ENCODE peak calls at places on chromosomes 16 and 17, in four cellular contexts. A is SJSA1, E is NT2/D1, D is aorta. R is an unnamed sample. For H3K4me1, the result is how much of the 10 kb centered on the place peaks cover.

GRCh38 chr16:87297918-87298631 is 19.1 kb downstream of the C16orf95 start:
- DNase-seq in A (peak), D (no peak), E (no peak), R (peak)

GRCh38 chr16:69508033-69508432 is 57.7 kb upstream of the NFAT5 start:
- DNase-seq in D (no peak), A (no peak), E (no peak), R (no peak)

GRCh38 chr17:49259663-49260010 is 29.1 kb upstream of the PHOSPHO1 start:
- DNase-seq in D (no peak), E (no peak), A (no peak), R (no peak)

GRCh38 chr17:64115043-64115698 is 14.8 kb downstream of the ERN1 start:
- DNase-seq in A (no peak), E (no peak), D (peak), R (peak)

GRCh38 chr17:69874220-69874670 is 200.8 kb upstream of the KCNJ16 start:
- DNase-seq in A (peak), D (no peak), E (no peak), R (no peak)

GRCh38 chr16:15607700-15608396 is 35.1 kb downstream of the MARF1 start:
- DNase-seq in E (no peak), D (peak), A (peak), R (no peak)

GRCh38 chr17:8176197-8176940 is at the start of gene TMEM107:
- DNase-seq in D (peak), A (peak), E (no peak), R (peak)

GRCh38 chr16:81478876-81479496 is 34.4 kb downstream of the CMIP start:
- DNase-seq in A (no peak), E (no peak), D (peak), R (peak)

GRCh38 chr16:13441675-13442074 is 478.3 kb upstream of the ERCC4 start:
- DNase-seq in E (peak), A (no peak), D (no peak), R (no peak)

GRCh38 chr16:75176926-75177325 is 28.6 kb downstream of the ZFP1 start:
- DNase-seq in A (no peak), D (no peak), E (no peak), R (no peak)

GRCh38 chr16:87842209-87842869 is 27.0 kb downstream of the SLC7A5 start:
- DNase-seq in A (no peak), D (no peak), E (no peak), R (peak)

GRCh38 chr16:4217246-4218131 is 24.4 kb downstream of the SRL start:
- DNase-seq in A (no peak), D (no peak), E (no peak), R (no peak)

GRCh38 chr16:84314814-84315213 is 20.1 kb downstream of the WFDC1 start:
- DNase-seq in E (no peak), A (no peak), D (no peak), R (no peak)

GRCh38 chr16:22677024-22677830 is 136.7 kb upstream of the HS3ST2 start:
- DNase-seq in A (no peak), E (no peak), D (no peak), R (no peak)

GRCh38 chr17:39709998-39710964 is 10.4 kb downstream of the ERBB2 start:
- DNase-seq in E (no peak), D (no peak), A (no peak), R (no peak)

GRCh38 chr17:8608001-8608400 is 22.5 kb downstream of the MYH10 start:
- DNase-seq in A (peak), E (no peak), D (no peak), R (no peak)

GRCh38 chr16:18804540-18804939 is 3.2 kb upstream of the ARL6IP1 start:
- DNase-seq in D (no peak), E (no peak), A (no peak), R (no peak)

GRCh38 chr17:74089869-74090464 is 113.5 kb upstream of the RPL38 start:
- DNase-seq in E (peak), A (peak), D (peak), R (peak)

GRCh38 chr16:3774156-3774767 is 56.9 kb upstream of the TRAP1 start:
- DNase-seq in D (no peak), A (no peak), E (no peak), R (no peak)

GRCh38 chr17:28938552-28938951 is 12.8 kb downstream of the PHF12 start:
- DNase-seq in A (no peak), D (no peak), E (no peak), R (no peak)
- H3K4me1 ChIP-seq in A (under half), D (under half), E (under half), R (under half)

GRCh38 chr16:30398660-30399434 is 3.6 kb downstream of the ZNF48 start:
- DNase-seq in E (no peak), A (no peak), D (no peak), R (no peak)
- H3K4me1 ChIP-seq in E (under half), A (under half), D (under half), R (under half)

GRCh38 chr16:648071-648785 is 937 bp upstream of the WDR90 start:
- DNase-seq in D (no peak), E (no peak), A (peak), R (peak)
- H3K4me1 ChIP-seq in D (under half), E (under half), A (under half), R (under half)

GRCh38 chr17:79843475-79843916 is 4.3 kb upstream of the CBX4 start:
- DNase-seq in E (no peak), A (no peak), D (peak), R (peak)

GRCh38 chr17:79842136-79842655 is 3.0 kb upstream of the CBX4 start:
- DNase-seq in D (no peak), A (no peak), E (no peak), R (no peak)

GRCh38 chr17:79843917-79844815 is 4.9 kb upstream of the CBX4 start:
- DNase-seq in D (peak), E (no peak), A (peak), R (peak)

GRCh38 chr17:79841369-79842135 is 2.3 kb upstream of the CBX4 start:
- DNase-seq in E (no peak), D (no peak), A (no peak), R (no peak)

GRCh38 chr17:79842656-79843474 is 3.6 kb upstream of the CBX4 start:
- DNase-seq in E (no peak), A (no peak), D (no peak), R (no peak)
- H3K4me1 ChIP-seq in E (under half), A (half or more), D (under half), R (under half)

GRCh38 chr16:60304725-60305124 is 1570.6 kb upstream of the GOT2 start:
- DNase-seq in E (no peak), A (no peak), D (no peak), R (no peak)
- H3K4me1 ChIP-seq in E (under half), A (under half), D (under half), R (under half)

DNA sequence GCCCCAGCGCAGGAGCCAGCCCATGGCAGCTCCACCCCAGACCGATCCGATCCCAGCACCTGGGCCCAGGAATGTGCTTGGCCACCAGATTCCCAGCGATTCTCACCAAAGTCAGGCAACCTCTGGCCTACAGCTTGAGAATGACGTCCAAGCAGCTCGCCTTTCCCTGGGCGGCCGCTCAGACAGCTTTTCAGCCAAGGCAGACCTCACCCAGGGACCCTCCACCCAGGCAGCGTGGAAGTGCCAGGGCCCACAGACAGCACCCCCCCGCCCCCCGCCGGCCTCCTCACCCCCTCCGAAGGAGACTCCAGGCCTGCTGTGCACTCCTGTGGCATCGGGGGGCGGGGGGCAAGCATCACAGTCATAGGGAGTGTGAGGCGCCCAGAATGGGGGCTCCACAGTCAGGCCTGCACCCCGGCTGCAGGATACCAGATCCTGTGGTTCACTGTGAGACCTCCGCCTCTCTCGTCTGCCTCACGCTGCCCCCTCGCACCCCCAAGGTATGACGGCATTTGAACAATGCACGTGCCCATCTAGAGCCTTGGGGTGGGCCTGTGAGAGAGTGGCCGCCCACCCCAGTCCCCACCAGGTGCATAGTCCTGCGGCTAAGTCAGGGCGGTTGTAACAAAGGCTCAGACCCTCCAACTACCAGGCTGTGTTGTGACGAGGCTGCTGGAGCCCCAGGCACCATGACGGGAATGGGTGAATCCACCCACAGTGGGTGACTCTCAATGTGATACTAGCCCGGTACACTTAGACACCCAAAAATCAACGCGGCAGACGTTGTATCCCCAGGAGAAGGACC is 6.0 kb downstream of the CEP295NL start:
- DNase-seq in D (peak), E (no peak), A (no peak), R (no peak)
- H3K4me1 ChIP-seq in D (under half), E (under half), A (under half), R (under half)

GRCh38 chr17:3834811-3835210 is 11.2 kb downstream of the NCBP3 start:
- DNase-seq in A (no peak), D (no peak), E (no peak), R (no peak)
- H3K4me1 ChIP-seq in A (under half), D (under half), E (under half), R (under half)

DNA sequence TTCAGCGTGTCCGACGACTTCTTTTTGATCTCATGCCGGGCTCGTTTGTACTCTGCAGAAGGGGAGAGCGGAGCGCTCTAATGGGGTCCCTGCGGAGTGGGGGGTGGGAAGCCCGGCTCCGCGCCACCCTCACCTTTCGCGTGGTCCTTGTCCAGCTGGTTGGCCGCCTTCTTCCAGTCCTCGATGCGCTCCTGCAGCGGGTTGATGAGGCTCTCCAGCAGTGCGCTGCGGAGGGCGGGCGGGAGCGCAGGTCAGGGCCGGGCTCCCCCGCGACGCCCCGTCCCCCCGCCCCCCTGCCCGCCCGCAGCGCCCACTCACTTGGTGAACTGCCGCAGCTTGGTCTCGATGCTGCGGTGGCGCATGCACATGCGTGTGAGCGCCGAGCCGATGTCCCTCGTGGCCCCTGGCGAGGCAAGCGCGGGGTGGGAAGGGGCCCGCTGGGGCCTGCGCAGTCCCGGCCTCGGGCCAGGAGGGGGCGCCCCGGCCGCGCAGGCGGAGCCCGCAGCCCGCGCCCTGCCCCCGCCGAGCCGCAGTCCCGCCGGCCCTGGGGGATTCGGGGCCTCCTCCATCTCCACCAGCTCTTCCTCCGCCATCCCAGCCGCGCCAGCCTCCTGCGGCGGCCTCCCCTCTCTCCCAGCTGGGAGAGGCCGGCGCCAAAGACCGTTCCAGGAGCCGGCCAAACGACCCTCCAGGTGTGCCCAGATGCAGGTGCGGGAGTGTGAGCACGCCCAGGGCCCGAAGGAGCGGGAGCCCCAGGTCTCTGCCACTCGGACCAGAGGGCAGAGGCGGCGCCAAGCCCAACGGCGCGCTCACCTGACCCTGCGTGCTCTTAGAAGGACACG is 6.0 kb downstream of the MTSS2 start:
- DNase-seq in E (no peak), D (peak), A (no peak), R (no peak)
- H3K4me1 ChIP-seq in E (under half), D (under half), A (under half), R (under half)

GRCh38 chr17:59714255-59714654 is 6.8 kb downstream of the VMP1 start:
- DNase-seq in A (no peak), E (no peak), D (no peak), R (no peak)

GRCh38 chr17:59712856-59713255 is 5.4 kb downstream of the VMP1 start:
- DNase-seq in E (no peak), D (no peak), A (no peak), R (no peak)

GRCh38 chr17:59711936-59712335 is 4.5 kb downstream of the VMP1 start:
- DNase-seq in A (no peak), E (no peak), D (no peak), R (no peak)

GRCh38 chr17:59719526-59719925 is 12.1 kb downstream of the VMP1 start:
- DNase-seq in A (no peak), E (no peak), D (no peak), R (no peak)

DNA sequence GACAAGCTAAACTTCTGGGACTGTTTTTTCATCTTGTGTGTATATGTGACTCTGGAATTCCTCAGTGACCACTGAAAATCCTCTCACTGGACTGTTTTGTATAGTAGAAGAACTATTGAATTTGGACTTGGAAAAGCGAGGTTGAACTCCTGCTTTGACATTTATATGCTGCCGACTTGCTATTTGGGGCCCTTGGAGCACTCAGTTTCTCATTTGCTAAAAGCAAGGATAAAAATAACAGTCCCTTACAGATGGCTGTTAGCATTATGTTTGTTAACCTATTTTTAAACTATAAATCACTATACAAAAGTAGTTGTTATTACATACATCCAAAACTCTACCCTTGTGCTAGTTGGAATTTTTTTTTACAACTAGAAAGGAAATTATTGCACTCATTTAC is 9.0 kb downstream of the VMP1 start:
- DNase-seq in D (no peak), A (no peak), E (no peak), R (no peak)
- H3K4me1 ChIP-seq in D (under half), A (under half), E (under half), R (under half)

GRCh38 chr17:16976686-16977550 is 5.0 kb upstream of the TNFRSF13B start:
- DNase-seq in D (no peak), E (no peak), A (no peak), R (no peak)

GRCh38 chr17:16975266-16975651 is 3.3 kb upstream of the TNFRSF13B start:
- DNase-seq in E (no peak), D (no peak), A (no peak), R (no peak)

GRCh38 chr17:16973760-16974540 is 2.0 kb upstream of the TNFRSF13B start:
- DNase-seq in E (no peak), D (no peak), A (no peak), R (no peak)

GRCh38 chr17:16975744-16976625 is 4.1 kb upstream of the TNFRSF13B start:
- DNase-seq in D (no peak), E (no peak), A (no peak), R (no peak)

GRCh38 chr17:16974569-16975265 is 2.8 kb upstream of the TNFRSF13B start:
- DNase-seq in A (no peak), D (no peak), E (no peak), R (no peak)
- H3K4me1 ChIP-seq in A (under half), D (under half), E (under half), R (under half)